ENCODE peak calls at places on chromosomes 3 and 15, in eight cellular contexts. One of them, this sample, is unnamed.

GRCh38 chr3:18035641-18036466 is 293.4 kb upstream of the TBC1D5 start:
- DNase-seq in A549: no peak
- DNase-seq in stimulated activated CD4-positive, alpha-beta T cell treated with anti-CD3 and anti-CD28 coated beads, TNF-alpha, amount 100 ng/mL, for 4 hours: no peak
- DNase-seq in iPS DF 19.7: no peak
- DNase-seq in anterior cingulate cortex: no peak
- DNase-seq in pancreas: no peak
- DNase-seq in WTC11: no peak
- DNase-seq in CD8-positive, alpha-beta T cell: no peak
- DNase-seq in this sample: no peak

GRCh38 chr15:41332788-41333527 is at the start of gene NUSAP1:
- DNase-seq in CD8-positive, alpha-beta T cell: no peak
- DNase-seq in stimulated activated CD4-positive, alpha-beta T cell treated with anti-CD3 and anti-CD28 coated beads, TNF-alpha, amount 100 ng/mL, for 4 hours: no peak
- DNase-seq in iPS DF 19.7: no peak
- DNase-seq in A549: peak
- DNase-seq in WTC11: peak
- DNase-seq in anterior cingulate cortex: no peak
- DNase-seq in pancreas: peak
- DNase-seq in this sample: no peak

GRCh38 chr15:45126535-45127158 is 3.0 kb downstream of the DUOXA1 start:
- DNase-seq in anterior cingulate cortex: no peak
- DNase-seq in A549: no peak
- DNase-seq in iPS DF 19.7: no peak
- DNase-seq in CD8-positive, alpha-beta T cell: peak
- DNase-seq in stimulated activated CD4-positive, alpha-beta T cell treated with anti-CD3 and anti-CD28 coated beads, TNF-alpha, amount 100 ng/mL, for 4 hours: peak
- DNase-seq in pancreas: no peak
- DNase-seq in WTC11: no peak
- DNase-seq in this sample: no peak

GRCh38 chr3:102354818-102355515 is 79.8 kb upstream of the ZPLD1 start:
- DNase-seq in A549: no peak
- DNase-seq in CD8-positive, alpha-beta T cell: no peak
- DNase-seq in anterior cingulate cortex: no peak
- DNase-seq in WTC11: no peak
- DNase-seq in pancreas: no peak
- DNase-seq in stimulated activated CD4-positive, alpha-beta T cell treated with anti-CD3 and anti-CD28 coated beads, TNF-alpha, amount 100 ng/mL, for 4 hours: no peak
- DNase-seq in iPS DF 19.7: no peak
- DNase-seq in this sample: no peak

GRCh38 chr15:78624651-78625590 is 4.1 kb upstream of the CHRNA3 start:
- DNase-seq in iPS DF 19.7: no peak
- DNase-seq in pancreas: no peak
- DNase-seq in CD8-positive, alpha-beta T cell: no peak
- DNase-seq in anterior cingulate cortex: no peak
- DNase-seq in A549: no peak
- DNase-seq in WTC11: no peak
- DNase-seq in stimulated activated CD4-positive, alpha-beta T cell treated with anti-CD3 and anti-CD28 coated beads, TNF-alpha, amount 100 ng/mL, for 4 hours: no peak
- DNase-seq in this sample: no peak

GRCh38 chr3:110806924-110807323 is 264.7 kb upstream of the NECTIN3 start:
- DNase-seq in iPS DF 19.7: no peak
- DNase-seq in A549: no peak
- DNase-seq in pancreas: no peak
- DNase-seq in anterior cingulate cortex: no peak
- DNase-seq in CD8-positive, alpha-beta T cell: no peak
- DNase-seq in WTC11: no peak
- DNase-seq in stimulated activated CD4-positive, alpha-beta T cell treated with anti-CD3 and anti-CD28 coated beads, TNF-alpha, amount 100 ng/mL, for 4 hours: no peak
- DNase-seq in this sample: no peak

GRCh38 chr3:143830063-143830462 is 18.2 kb downstream of the SLC9A9 start:
- DNase-seq in WTC11: no peak
- DNase-seq in iPS DF 19.7: no peak
- DNase-seq in stimulated activated CD4-positive, alpha-beta T cell treated with anti-CD3 and anti-CD28 coated beads, TNF-alpha, amount 100 ng/mL, for 4 hours: no peak
- DNase-seq in pancreas: no peak
- DNase-seq in anterior cingulate cortex: no peak
- DNase-seq in CD8-positive, alpha-beta T cell: no peak
- DNase-seq in A549: no peak
- DNase-seq in this sample: no peak

GRCh38 chr3:178086419-178086818 is 449.8 kb upstream of the KCNMB2 start:
- DNase-seq in CD8-positive, alpha-beta T cell: no peak
- DNase-seq in iPS DF 19.7: no peak
- DNase-seq in anterior cingulate cortex: no peak
- DNase-seq in pancreas: no peak
- DNase-seq in A549: no peak
- DNase-seq in stimulated activated CD4-positive, alpha-beta T cell treated with anti-CD3 and anti-CD28 coated beads, TNF-alpha, amount 100 ng/mL, for 4 hours: no peak
- DNase-seq in WTC11: no peak
- DNase-seq in this sample: no peak

GRCh38 chr3:150469031-150469930 is 61.2 kb downstream of the TSC22D2 start:
- DNase-seq in WTC11: no peak
- DNase-seq in iPS DF 19.7: no peak
- DNase-seq in pancreas: no peak
- DNase-seq in stimulated activated CD4-positive, alpha-beta T cell treated with anti-CD3 and anti-CD28 coated beads, TNF-alpha, amount 100 ng/mL, for 4 hours: no peak
- DNase-seq in anterior cingulate cortex: no peak
- DNase-seq in CD8-positive, alpha-beta T cell: no peak
- DNase-seq in A549: peak
- DNase-seq in this sample: no peak

GRCh38 chr3:29156071-29156715 is 124.7 kb upstream of the RBMS3 start:
- DNase-seq in anterior cingulate cortex: no peak
- DNase-seq in WTC11: peak
- DNase-seq in iPS DF 19.7: no peak
- DNase-seq in A549: no peak
- DNase-seq in CD8-positive, alpha-beta T cell: no peak
- DNase-seq in pancreas: no peak
- DNase-seq in stimulated activated CD4-positive, alpha-beta T cell treated with anti-CD3 and anti-CD28 coated beads, TNF-alpha, amount 100 ng/mL, for 4 hours: no peak
- DNase-seq in this sample: no peak

GRCh38 chr3:85560088-85560790 is 601.5 kb downstream of the CADM2 start:
- DNase-seq in A549: no peak
- DNase-seq in CD8-positive, alpha-beta T cell: no peak
- DNase-seq in stimulated activated CD4-positive, alpha-beta T cell treated with anti-CD3 and anti-CD28 coated beads, TNF-alpha, amount 100 ng/mL, for 4 hours: no peak
- DNase-seq in iPS DF 19.7: no peak
- DNase-seq in pancreas: no peak
- DNase-seq in WTC11: no peak
- DNase-seq in anterior cingulate cortex: peak
- DNase-seq in this sample: no peak

GRCh38 chr3:3286014-3286413 is 106.5 kb upstream of the CRBN start:
- DNase-seq in WTC11: no peak
- DNase-seq in anterior cingulate cortex: no peak
- DNase-seq in stimulated activated CD4-positive, alpha-beta T cell treated with anti-CD3 and anti-CD28 coated beads, TNF-alpha, amount 100 ng/mL, for 4 hours: no peak
- DNase-seq in CD8-positive, alpha-beta T cell: no peak
- DNase-seq in pancreas: no peak
- DNase-seq in A549: no peak
- DNase-seq in iPS DF 19.7: no peak
- DNase-seq in this sample: no peak

GRCh38 chr3:99084825-99085224 is 183.3 kb upstream of the DCBLD2 start:
- DNase-seq in WTC11: no peak
- DNase-seq in A549: no peak
- DNase-seq in CD8-positive, alpha-beta T cell: no peak
- DNase-seq in iPS DF 19.7: no peak
- DNase-seq in stimulated activated CD4-positive, alpha-beta T cell treated with anti-CD3 and anti-CD28 coated beads, TNF-alpha, amount 100 ng/mL, for 4 hours: no peak
- DNase-seq in anterior cingulate cortex: no peak
- DNase-seq in pancreas: no peak
- DNase-seq in this sample: no peak

GRCh38 chr3:46228259-46229222 is 13.7 kb upstream of the CCR3 start:
- DNase-seq in pancreas: no peak
- DNase-seq in CD8-positive, alpha-beta T cell: no peak
- DNase-seq in WTC11: no peak
- DNase-seq in A549: no peak
- DNase-seq in anterior cingulate cortex: no peak
- DNase-seq in stimulated activated CD4-positive, alpha-beta T cell treated with anti-CD3 and anti-CD28 coated beads, TNF-alpha, amount 100 ng/mL, for 4 hours: no peak
- DNase-seq in iPS DF 19.7: no peak
- DNase-seq in this sample: no peak

GRCh38 chr3:48018841-48019240 is 2.6 kb upstream of the MAP4 start:
- DNase-seq in anterior cingulate cortex: no peak
- DNase-seq in CD8-positive, alpha-beta T cell: no peak
- DNase-seq in iPS DF 19.7: no peak
- DNase-seq in A549: no peak
- DNase-seq in WTC11: no peak
- DNase-seq in pancreas: no peak
- DNase-seq in stimulated activated CD4-positive, alpha-beta T cell treated with anti-CD3 and anti-CD28 coated beads, TNF-alpha, amount 100 ng/mL, for 4 hours: no peak
- DNase-seq in this sample: no peak

GRCh38 chr15:68639926-68640600 is 61.3 kb downstream of the CORO2B start:
- DNase-seq in iPS DF 19.7: no peak
- DNase-seq in anterior cingulate cortex: no peak
- DNase-seq in CD8-positive, alpha-beta T cell: no peak
- DNase-seq in pancreas: no peak
- DNase-seq in A549: no peak
- DNase-seq in WTC11: no peak
- DNase-seq in stimulated activated CD4-positive, alpha-beta T cell treated with anti-CD3 and anti-CD28 coated beads, TNF-alpha, amount 100 ng/mL, for 4 hours: no peak
- DNase-seq in this sample: no peak

GRCh38 chr3:8450618-8451017 is 51.0 kb upstream of the LMCD1 start:
- DNase-seq in iPS DF 19.7: no peak
- DNase-seq in CD8-positive, alpha-beta T cell: no peak
- DNase-seq in WTC11: no peak
- DNase-seq in A549: no peak
- DNase-seq in pancreas: no peak
- DNase-seq in stimulated activated CD4-positive, alpha-beta T cell treated with anti-CD3 and anti-CD28 coated beads, TNF-alpha, amount 100 ng/mL, for 4 hours: no peak
- DNase-seq in anterior cingulate cortex: no peak
- DNase-seq in this sample: no peak

GRCh38 chr3:195080571-195081141 is 190.3 kb downstream of the XXYLT1 start:
- DNase-seq in iPS DF 19.7: no peak
- DNase-seq in CD8-positive, alpha-beta T cell: no peak
- DNase-seq in pancreas: peak
- DNase-seq in anterior cingulate cortex: no peak
- DNase-seq in WTC11: no peak
- DNase-seq in A549: no peak
- DNase-seq in stimulated activated CD4-positive, alpha-beta T cell treated with anti-CD3 and anti-CD28 coated beads, TNF-alpha, amount 100 ng/mL, for 4 hours: no peak
- DNase-seq in this sample: no peak

GRCh38 chr15:101088788-101089578 is 162.9 kb downstream of the CHSY1 start:
- DNase-seq in A549: peak
- DNase-seq in iPS DF 19.7: no peak
- DNase-seq in WTC11: peak
- DNase-seq in pancreas: peak
- DNase-seq in stimulated activated CD4-positive, alpha-beta T cell treated with anti-CD3 and anti-CD28 coated beads, TNF-alpha, amount 100 ng/mL, for 4 hours: peak
- DNase-seq in CD8-positive, alpha-beta T cell: peak
- DNase-seq in anterior cingulate cortex: no peak
- DNase-seq in this sample: peak

GRCh38 chr15:65401607-65402240 is 21.0 kb downstream of the IGDCC4 start:
- DNase-seq in anterior cingulate cortex: no peak
- DNase-seq in iPS DF 19.7: no peak
- DNase-seq in CD8-positive, alpha-beta T cell: no peak
- DNase-seq in WTC11: no peak
- DNase-seq in stimulated activated CD4-positive, alpha-beta T cell treated with anti-CD3 and anti-CD28 coated beads, TNF-alpha, amount 100 ng/mL, for 4 hours: no peak
- DNase-seq in A549: no peak
- DNase-seq in pancreas: peak
- DNase-seq in this sample: no peak

GRCh38 chr3:28244471-28244870 is 3.1 kb downstream of the CMC1 start:
- DNase-seq in WTC11: no peak
- DNase-seq in iPS DF 19.7: no peak
- DNase-seq in anterior cingulate cortex: no peak
- DNase-seq in A549: no peak
- DNase-seq in CD8-positive, alpha-beta T cell: no peak
- DNase-seq in pancreas: no peak
- DNase-seq in stimulated activated CD4-positive, alpha-beta T cell treated with anti-CD3 and anti-CD28 coated beads, TNF-alpha, amount 100 ng/mL, for 4 hours: no peak
- DNase-seq in this sample: no peak

GRCh38 chr15:80953953-80954778 is 35.5 kb downstream of the MESD start:
- DNase-seq in iPS DF 19.7: peak
- DNase-seq in anterior cingulate cortex: no peak
- DNase-seq in CD8-positive, alpha-beta T cell: no peak
- DNase-seq in WTC11: no peak
- DNase-seq in pancreas: no peak
- DNase-seq in A549: no peak
- DNase-seq in stimulated activated CD4-positive, alpha-beta T cell treated with anti-CD3 and anti-CD28 coated beads, TNF-alpha, amount 100 ng/mL, for 4 hours: no peak
- DNase-seq in this sample: no peak

GRCh38 chr15:33720952-33721351 is 247.3 kb upstream of the CHRM5 start:
- DNase-seq in A549: no peak
- DNase-seq in CD8-positive, alpha-beta T cell: no peak
- DNase-seq in iPS DF 19.7: no peak
- DNase-seq in WTC11: no peak
- DNase-seq in stimulated activated CD4-positive, alpha-beta T cell treated with anti-CD3 and anti-CD28 coated beads, TNF-alpha, amount 100 ng/mL, for 4 hours: no peak
- DNase-seq in anterior cingulate cortex: no peak
- DNase-seq in pancreas: no peak
- DNase-seq in this sample: no peak

GRCh38 chr3:16464499-16465150 is 48.9 kb downstream of the RFTN1 start:
- DNase-seq in stimulated activated CD4-positive, alpha-beta T cell treated with anti-CD3 and anti-CD28 coated beads, TNF-alpha, amount 100 ng/mL, for 4 hours: no peak
- DNase-seq in anterior cingulate cortex: no peak
- DNase-seq in A549: no peak
- DNase-seq in WTC11: no peak
- DNase-seq in iPS DF 19.7: no peak
- DNase-seq in pancreas: no peak
- DNase-seq in CD8-positive, alpha-beta T cell: no peak
- DNase-seq in this sample: no peak

GRCh38 chr15:69154026-69154425 is 6.4 kb upstream of the GLCE start:
- DNase-seq in CD8-positive, alpha-beta T cell: no peak
- DNase-seq in anterior cingulate cortex: no peak
- DNase-seq in A549: no peak
- DNase-seq in stimulated activated CD4-positive, alpha-beta T cell treated with anti-CD3 and anti-CD28 coated beads, TNF-alpha, amount 100 ng/mL, for 4 hours: no peak
- DNase-seq in pancreas: no peak
- DNase-seq in iPS DF 19.7: no peak
- DNase-seq in WTC11: no peak
- DNase-seq in this sample: no peak

GRCh38 chr3:39025222-39025970 is 26.3 kb downstream of the SCN11A start:
- DNase-seq in anterior cingulate cortex: no peak
- DNase-seq in CD8-positive, alpha-beta T cell: no peak
- DNase-seq in A549: no peak
- DNase-seq in iPS DF 19.7: no peak
- DNase-seq in pancreas: no peak
- DNase-seq in WTC11: no peak
- DNase-seq in stimulated activated CD4-positive, alpha-beta T cell treated with anti-CD3 and anti-CD28 coated beads, TNF-alpha, amount 100 ng/mL, for 4 hours: no peak
- DNase-seq in this sample: no peak

GRCh38 chr15:57732526-57733331 is 26.2 kb downstream of the POLR2M start:
- DNase-seq in stimulated activated CD4-positive, alpha-beta T cell treated with anti-CD3 and anti-CD28 coated beads, TNF-alpha, amount 100 ng/mL, for 4 hours: peak
- DNase-seq in A549: peak
- DNase-seq in iPS DF 19.7: no peak
- DNase-seq in pancreas: no peak
- DNase-seq in WTC11: peak
- DNase-seq in anterior cingulate cortex: no peak
- DNase-seq in CD8-positive, alpha-beta T cell: peak
- DNase-seq in this sample: peak

GRCh38 chr15:93261845-93262244 is 172.8 kb upstream of the RGMA start:
- DNase-seq in iPS DF 19.7: no peak
- DNase-seq in WTC11: no peak
- DNase-seq in A549: no peak
- DNase-seq in pancreas: no peak
- DNase-seq in anterior cingulate cortex: no peak
- DNase-seq in CD8-positive, alpha-beta T cell: no peak
- DNase-seq in stimulated activated CD4-positive, alpha-beta T cell treated with anti-CD3 and anti-CD28 coated beads, TNF-alpha, amount 100 ng/mL, for 4 hours: no peak
- DNase-seq in this sample: no peak

GRCh38 chr15:58545307-58546065 is 113.7 kb downstream of the LIPC start:
- DNase-seq in WTC11: no peak
- DNase-seq in anterior cingulate cortex: no peak
- DNase-seq in CD8-positive, alpha-beta T cell: no peak
- DNase-seq in iPS DF 19.7: no peak
- DNase-seq in pancreas: no peak
- DNase-seq in stimulated activated CD4-positive, alpha-beta T cell treated with anti-CD3 and anti-CD28 coated beads, TNF-alpha, amount 100 ng/mL, for 4 hours: no peak
- DNase-seq in A549: no peak
- DNase-seq in this sample: peak

GRCh38 chr3:27708246-27708645 is 13.9 kb downstream of the EOMES start:
- DNase-seq in pancreas: no peak
- DNase-seq in A549: no peak
- DNase-seq in stimulated activated CD4-positive, alpha-beta T cell treated with anti-CD3 and anti-CD28 coated beads, TNF-alpha, amount 100 ng/mL, for 4 hours: no peak
- DNase-seq in CD8-positive, alpha-beta T cell: no peak
- DNase-seq in WTC11: no peak
- DNase-seq in iPS DF 19.7: no peak
- DNase-seq in anterior cingulate cortex: no peak
- DNase-seq in this sample: no peak

GRCh38 chr15:40956543-40956982 is 3.3 kb downstream of the CHAC1 start:
- DNase-seq in pancreas: no peak
- DNase-seq in A549: no peak
- DNase-seq in WTC11: no peak
- DNase-seq in CD8-positive, alpha-beta T cell: no peak
- DNase-seq in anterior cingulate cortex: no peak
- DNase-seq in iPS DF 19.7: no peak
- DNase-seq in stimulated activated CD4-positive, alpha-beta T cell treated with anti-CD3 and anti-CD28 coated beads, TNF-alpha, amount 100 ng/mL, for 4 hours: no peak
- DNase-seq in this sample: no peak

GRCh38 chr15:89408512-89409183 is 74.0 kb upstream of the POLG start:
- DNase-seq in A549: no peak
- DNase-seq in WTC11: no peak
- DNase-seq in pancreas: no peak
- DNase-seq in CD8-positive, alpha-beta T cell: no peak
- DNase-seq in anterior cingulate cortex: no peak
- DNase-seq in stimulated activated CD4-positive, alpha-beta T cell treated with anti-CD3 and anti-CD28 coated beads, TNF-alpha, amount 100 ng/mL, for 4 hours: no peak
- DNase-seq in iPS DF 19.7: no peak
- DNase-seq in this sample: no peak

GRCh38 chr15:38683382-38684242 is 119.0 kb upstream of the RASGRP1 start:
- DNase-seq in anterior cingulate cortex: no peak
- DNase-seq in pancreas: no peak
- DNase-seq in iPS DF 19.7: no peak
- DNase-seq in WTC11: peak
- DNase-seq in stimulated activated CD4-positive, alpha-beta T cell treated with anti-CD3 and anti-CD28 coated beads, TNF-alpha, amount 100 ng/mL, for 4 hours: peak
- DNase-seq in CD8-positive, alpha-beta T cell: peak
- DNase-seq in A549: peak
- DNase-seq in this sample: peak

GRCh38 chr3:180881065-180881801 is 31.2 kb upstream of the FXR1 start:
- DNase-seq in CD8-positive, alpha-beta T cell: no peak
- DNase-seq in stimulated activated CD4-positive, alpha-beta T cell treated with anti-CD3 and anti-CD28 coated beads, TNF-alpha, amount 100 ng/mL, for 4 hours: no peak
- DNase-seq in pancreas: no peak
- DNase-seq in A549: no peak
- DNase-seq in iPS DF 19.7: no peak
- DNase-seq in anterior cingulate cortex: no peak
- DNase-seq in WTC11: no peak
- DNase-seq in this sample: no peak

This sample was measured in left lobe of liver.